ENCODE peak calls at places on chromosomes 4 and X, in nine cellular contexts. W is uterus, S is IMR-90, N is body of pancreas, F is stomach, B is HCT116, M is right lobe of liver, R is prostate gland, Y is esophagus squamous epithelium. J is an unnamed sample.

GRCh38 chr4:128540122-128540521 is 252.5 kb upstream of the PGRMC2 start:
- DNase-seq in W (no peak), S (no peak), N (no peak), F (no peak), B (no peak), M (no peak), R (no peak), Y (no peak), J (no peak)

GRCh38 chr4:140046573-140046972 is 107.4 kb downstream of the MAML3 start:
- DNase-seq in W (no peak), S (no peak), N (no peak), F (no peak), B (no peak), M (no peak), R (no peak), Y (no peak), J (no peak)

GRCh38 chrX:120029354-120029753 is 48.1 kb downstream of the RHOXF2B start:
- DNase-seq in W (no peak), S (no peak), N (no peak), F (no peak), B (no peak), M (no peak), R (no peak), Y (no peak), J (no peak)

GRCh38 chrX:45758738-45759397 is 558.2 kb upstream of the DIPK2B start:
- DNase-seq in W (no peak), S (peak; percentile 49), N (no peak), F (no peak), B (no peak), M (no peak), R (no peak), Y (no peak), J (no peak)

GRCh38 chr4:149781150-149781549 is 34.5 kb downstream of the IQCM start:
- DNase-seq in W (no peak), S (peak; percentile 80), N (no peak), F (no peak), B (peak; percentile 42), M (no peak), R (no peak), Y (no peak), J (no peak)

GRCh38 chr4:161929966-161930365 is 233.8 kb downstream of the FSTL5 start:
- DNase-seq in W (no peak), S (peak; percentile 35), N (no peak), F (no peak), B (no peak), M (no peak), R (no peak), Y (no peak), J (peak; percentile 37)

GRCh38 chr4:154230091-154230490 is 261.5 kb downstream of the DCHS2 start:
- DNase-seq in W (no peak), S (no peak), N (no peak), F (no peak), B (no peak), M (no peak), R (no peak), Y (no peak), J (no peak)

GRCh38 chr4:26365537-26366150 is 44.8 kb downstream of the RBPJ start:
- DNase-seq in W (no peak), S (no peak), N (no peak), F (no peak), B (no peak), M (no peak), R (no peak), Y (no peak), J (no peak)

GRCh38 chr4:6562931-6563901 is 11.8 kb upstream of the MAN2B2 start:
- DNase-seq in W (no peak), S (no peak), N (no peak), F (no peak), B (no peak), M (no peak), R (no peak), Y (no peak), J (peak; percentile 22)

GRCh38 chrX:96906741-96907140 is 23.0 kb downstream of the RPA4 start:
- DNase-seq in W (no peak), S (peak; percentile 25), N (no peak), F (no peak), B (no peak), M (no peak), R (no peak), Y (no peak), J (no peak)

GRCh38 chrX:16076834-16077233 is 46.5 kb upstream of the GRPR start:
- DNase-seq in W (no peak), S (no peak), N (no peak), F (no peak), B (no peak), M (no peak), R (no peak), Y (no peak), J (no peak)

GRCh38 chr4:23921993-23922392 is 32.1 kb upstream of the PPARGC1A start:
- DNase-seq in W (no peak), S (no peak), N (no peak), F (no peak), B (no peak), M (no peak), R (no peak), Y (no peak), J (no peak)

GRCh38 chr4:77184961-77185360 is 28.0 kb downstream of the CCNG2 start:
- DNase-seq in W (no peak), S (no peak), N (no peak), F (no peak), B (no peak), M (no peak), R (no peak), Y (no peak), J (no peak)

GRCh38 chr4:41257257-41257900 is 651 bp downstream of the UCHL1 start:
- DNase-seq in W (no peak), S (peak; percentile 52), N (peak; percentile 42), F (peak; percentile 62), B (no peak), M (peak; percentile 31), R (no peak), Y (no peak), J (peak; percentile 62)

GRCh38 chr4:183505556-183506388 is 914 bp downstream of the ING2 start:
- DNase-seq in W (peak; percentile 86), S (peak; percentile 84), N (peak; percentile 84), F (peak; percentile 83), B (peak; percentile 51), M (peak; percentile 87), R (peak; percentile 85), Y (peak; percentile 46), J (peak; percentile 97)

GRCh38 chr4:183504930-183505555 is at the start of gene ING2:
- DNase-seq in W (no peak), S (no peak), N (no peak), F (no peak), B (peak; percentile 21), M (peak; percentile 90), R (no peak), Y (peak; percentile 49), J (peak; percentile 84)

GRCh38 chr4:183506389-183506735 is 1.5 kb downstream of the ING2 start:
- DNase-seq in W (no peak), S (no peak), N (no peak), F (no peak), B (no peak), M (no peak), R (no peak), Y (no peak), J (no peak)

GRCh38 chr4:183503497-183504063 is 1.3 kb upstream of the ING2 start:
- DNase-seq in W (no peak), S (no peak), N (no peak), F (no peak), B (no peak), M (no peak), R (no peak), Y (no peak), J (no peak)

DNA sequence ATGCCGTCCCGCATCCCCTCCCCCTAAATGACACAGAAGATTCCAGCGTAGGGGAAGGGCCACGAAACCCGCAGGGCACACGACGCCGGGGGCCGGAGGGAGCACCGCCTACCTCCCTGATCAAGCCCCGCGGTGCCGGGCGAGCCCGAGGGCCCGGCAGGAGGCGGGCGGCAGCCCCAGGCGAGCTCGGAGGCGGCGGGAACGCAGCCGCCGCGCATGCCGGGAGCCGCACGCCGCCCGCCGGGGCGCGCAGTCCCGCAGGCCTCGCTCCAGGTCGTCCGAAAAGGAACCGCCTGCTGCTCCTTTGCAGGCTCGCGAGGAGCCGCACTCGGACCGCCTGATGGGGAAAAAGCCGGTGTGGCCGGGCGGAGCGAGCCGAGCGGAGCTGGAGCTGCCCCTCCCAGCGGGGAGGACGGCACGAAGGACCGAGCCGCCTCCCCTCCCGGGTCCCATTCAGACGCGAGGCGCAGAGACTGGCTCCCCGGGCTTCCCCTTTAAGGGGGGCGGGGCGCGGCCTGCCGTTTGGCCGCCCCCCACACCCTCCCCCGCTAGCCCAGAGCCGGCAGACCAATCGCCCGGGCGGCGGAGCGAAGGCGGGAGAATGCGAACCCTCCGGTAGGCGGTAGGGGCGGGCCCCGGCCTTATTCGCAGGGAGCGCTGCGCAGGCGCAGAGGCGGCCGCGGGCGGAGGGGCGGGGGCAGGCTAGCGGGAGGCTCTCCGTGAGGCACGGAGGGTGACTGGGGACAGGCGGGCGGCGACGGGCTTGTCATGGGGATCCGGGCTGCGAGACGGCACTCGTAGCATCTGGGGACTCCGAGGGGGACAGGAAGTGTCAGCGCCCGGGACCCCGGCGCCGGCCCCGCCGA is 561 bp upstream of the ING2 start:
- DNase-seq in W (peak; percentile 99), S (peak; percentile 96), N (peak; percentile 100), F (peak; percentile 100), B (peak; percentile 83), M (peak; percentile 100), R (peak; percentile 99), Y (peak; percentile 93), J (peak; percentile 98)
- TF ChIP-seq POLR2A in W (peak; percentile 73), S (peak; percentile 74), N (peak; percentile 66), F (no peak), B (no peak), M (peak; percentile 77), R (peak; percentile 70), Y (no peak), J (peak; percentile 51)

GRCh38 chr4:7687006-7687405 is 252.3 kb upstream of the PSAPL1 start:
- DNase-seq in W (no peak), S (no peak), N (no peak), F (no peak), B (no peak), M (no peak), R (no peak), Y (no peak), J (no peak)
- TF ChIP-seq CTCF in W (no peak), S (peak; percentile 8), N (no peak), F (no peak), B (no peak), M (no peak), R (no peak), Y (no peak), J (no peak)

DNA sequence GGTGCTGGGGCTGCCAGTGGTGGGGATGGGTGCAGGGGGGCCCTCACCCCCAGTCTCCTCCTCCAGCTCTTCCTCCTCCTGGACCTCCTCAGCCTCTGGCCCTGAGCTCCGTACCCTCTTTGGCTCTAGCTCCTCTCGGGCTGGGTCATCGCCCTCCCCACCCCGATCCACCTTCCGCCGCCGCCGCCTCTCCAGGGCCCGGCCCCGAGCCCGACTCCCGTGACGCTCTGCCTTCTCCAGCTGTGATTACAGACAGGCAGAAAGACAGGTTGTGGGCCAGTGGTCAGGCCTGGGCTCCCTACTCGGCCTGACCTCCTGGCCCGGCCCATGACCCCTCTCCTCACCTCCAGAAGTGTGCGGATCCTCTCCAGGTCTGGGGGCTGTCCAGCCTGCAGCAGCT is 31.9 kb downstream of the KDM5C start:
- DNase-seq in W (no peak), S (no peak), N (no peak), F (no peak), B (no peak), M (no peak), R (no peak), Y (no peak), J (no peak)
- TF ChIP-seq POLR2A in W (no peak), S (no peak), N (no peak), F (no peak), B (no peak), M (no peak), R (no peak), Y (no peak), J (no peak)

GRCh38 chr4:87498446-87498900 is 30.7 kb downstream of the SPARCL1 start:
- DNase-seq in W (no peak), S (peak; percentile 47), N (no peak), F (no peak), B (no peak), M (no peak), R (no peak), Y (no peak), J (no peak)
- TF ChIP-seq CTCF in W (no peak), S (no peak), N (no peak), F (no peak), B (no peak), M (no peak), R (no peak), Y (no peak), J (no peak)

J was measured in testis.